ENCODE peak calls at places on chromosomes 4 and X, in five cellular contexts. One of them, this sample, is unnamed.

GRCh38 chr4:3302164-3302785 is 9.5 kb downstream of the RGS12 start:
- DNase-seq in dermis blood vessel endothelial cell: peak; percentile 72
- DNase-seq in nucleus accumbens: no peak
- DNase-seq in globus pallidus: no peak
- DNase-seq in aorta: peak; percentile 75
- DNase-seq in this sample: peak; percentile 18

GRCh38 chr4:27412617-27413016 is 552.0 kb downstream of the STIM2 start:
- DNase-seq in globus pallidus: no peak
- DNase-seq in nucleus accumbens: no peak
- DNase-seq in aorta: no peak
- DNase-seq in dermis blood vessel endothelial cell: no peak
- DNase-seq in this sample: no peak

GRCh38 chrX:2409796-2410195 is 91.0 kb downstream of the DHRSX start:
- DNase-seq in globus pallidus: no peak
- DNase-seq in nucleus accumbens: no peak
- DNase-seq in aorta: no peak
- DNase-seq in dermis blood vessel endothelial cell: no peak
- DNase-seq in this sample: no peak

GRCh38 chr4:39936565-39937418 is 40.9 kb downstream of the PDS5A start:
- DNase-seq in dermis blood vessel endothelial cell: peak; percentile 18
- DNase-seq in globus pallidus: no peak
- DNase-seq in aorta: no peak
- DNase-seq in nucleus accumbens: no peak
- DNase-seq in this sample: peak; percentile 68

GRCh38 chr4:25860586-25861421 is 2.0 kb downstream of the SEL1L3 start:
- DNase-seq in dermis blood vessel endothelial cell: peak; percentile 59
- DNase-seq in nucleus accumbens: no peak
- DNase-seq in globus pallidus: no peak
- DNase-seq in aorta: no peak
- DNase-seq in this sample: peak; percentile 90

GRCh38 chr4:7650606-7651400 is 216.1 kb upstream of the PSAPL1 start:
- DNase-seq in dermis blood vessel endothelial cell: peak; percentile 52
- DNase-seq in globus pallidus: no peak
- DNase-seq in nucleus accumbens: no peak
- DNase-seq in aorta: peak; percentile 72
- DNase-seq in this sample: no peak

GRCh38 chr4:16659120-16659519 is 239.3 kb downstream of the LDB2 start:
- DNase-seq in aorta: no peak
- DNase-seq in dermis blood vessel endothelial cell: no peak
- DNase-seq in globus pallidus: no peak
- DNase-seq in nucleus accumbens: no peak
- DNase-seq in this sample: no peak

GRCh38 chrX:11239230-11239629 is 54.0 kb upstream of the AMELX start:
- DNase-seq in aorta: no peak
- DNase-seq in globus pallidus: no peak
- DNase-seq in nucleus accumbens: no peak
- DNase-seq in dermis blood vessel endothelial cell: no peak
- DNase-seq in this sample: peak; percentile 71

GRCh38 chr4:7337196-7338058 is 97.3 kb downstream of the PSAPL1 start:
- DNase-seq in aorta: peak; percentile 51
- DNase-seq in dermis blood vessel endothelial cell: no peak
- DNase-seq in nucleus accumbens: no peak
- DNase-seq in globus pallidus: no peak
- DNase-seq in this sample: no peak

GRCh38 chrX:39688576-39689373 is 409.0 kb downstream of the BCOR start:
- DNase-seq in globus pallidus: peak; percentile 81
- DNase-seq in aorta: peak; percentile 85
- DNase-seq in nucleus accumbens: peak; percentile 63
- DNase-seq in dermis blood vessel endothelial cell: peak; percentile 37
- DNase-seq in this sample: peak; percentile 47

GRCh38 chrX:153556767-153557166 is 39.3 kb downstream of the ATP2B3 start:
- DNase-seq in nucleus accumbens: no peak
- DNase-seq in aorta: no peak
- DNase-seq in dermis blood vessel endothelial cell: no peak
- DNase-seq in globus pallidus: no peak
- DNase-seq in this sample: no peak

GRCh38 chr4:180456928-180457327 is 1786.3 kb upstream of the TENM3 start:
- DNase-seq in nucleus accumbens: no peak
- DNase-seq in globus pallidus: no peak
- DNase-seq in aorta: no peak
- DNase-seq in dermis blood vessel endothelial cell: no peak
- DNase-seq in this sample: no peak

GRCh38 chr4:2793578-2793919 is 664 bp downstream of the SH3BP2 start:
- DNase-seq in nucleus accumbens: no peak
- DNase-seq in globus pallidus: no peak
- DNase-seq in aorta: peak; percentile 89
- DNase-seq in dermis blood vessel endothelial cell: peak; percentile 55
- DNase-seq in this sample: peak; percentile 60

GRCh38 chr4:24736066-24736465 is 59.3 kb upstream of the SOD3 start:
- DNase-seq in aorta: no peak
- DNase-seq in nucleus accumbens: no peak
- DNase-seq in dermis blood vessel endothelial cell: peak; percentile 63
- DNase-seq in globus pallidus: no peak
- DNase-seq in this sample: peak; percentile 16

GRCh38 chrX:24024819-24025740 is 1.9 kb downstream of the KLHL15 start:
- DNase-seq in globus pallidus: peak; percentile 84
- DNase-seq in aorta: peak; percentile 95
- DNase-seq in nucleus accumbens: peak; percentile 89
- DNase-seq in dermis blood vessel endothelial cell: peak; percentile 90
- DNase-seq in this sample: peak; percentile 88

GRCh38 chr4:180059216-180059881 is 2183.9 kb upstream of the TENM3 start:
- DNase-seq in dermis blood vessel endothelial cell: peak; percentile 1
- DNase-seq in aorta: peak; percentile 72
- DNase-seq in globus pallidus: peak; percentile 27
- DNase-seq in nucleus accumbens: peak; percentile 51
- DNase-seq in this sample: no peak

GRCh38 chr4:54015421-54016065 is 48.9 kb downstream of the CHIC2 start:
- DNase-seq in aorta: no peak
- DNase-seq in globus pallidus: no peak
- DNase-seq in nucleus accumbens: no peak
- DNase-seq in dermis blood vessel endothelial cell: no peak
- DNase-seq in this sample: no peak

GRCh38 chr4:127055349-127055748 is 577.4 kb upstream of the INTU start:
- DNase-seq in globus pallidus: peak; percentile 16
- DNase-seq in nucleus accumbens: peak; percentile 4
- DNase-seq in aorta: no peak
- DNase-seq in dermis blood vessel endothelial cell: no peak
- DNase-seq in this sample: no peak

GRCh38 chr4:38769441-38770210 is 13.2 kb downstream of the TLR10 start:
- DNase-seq in aorta: no peak
- DNase-seq in nucleus accumbens: no peak
- DNase-seq in globus pallidus: no peak
- DNase-seq in dermis blood vessel endothelial cell: no peak
- DNase-seq in this sample: no peak

GRCh38 chr4:111776546-111776945 is 368.7 kb upstream of the FAM241A start:
- DNase-seq in globus pallidus: no peak
- DNase-seq in aorta: no peak
- DNase-seq in dermis blood vessel endothelial cell: no peak
- DNase-seq in nucleus accumbens: no peak
- DNase-seq in this sample: peak; percentile 72

GRCh38 chr4:37988670-37989069 is 28.5 kb downstream of the PTTG2 start:
- DNase-seq in globus pallidus: no peak
- DNase-seq in dermis blood vessel endothelial cell: no peak
- DNase-seq in nucleus accumbens: no peak
- DNase-seq in aorta: no peak
- DNase-seq in this sample: no peak

GRCh38 chr4:179040259-179040658 is 1598.0 kb upstream of the AGA start:
- DNase-seq in nucleus accumbens: no peak
- DNase-seq in aorta: no peak
- DNase-seq in globus pallidus: no peak
- DNase-seq in dermis blood vessel endothelial cell: no peak
- DNase-seq in this sample: no peak

GRCh38 chrX:42746606-42747005 is 31.4 kb downstream of the PPP1R2C start:
- DNase-seq in dermis blood vessel endothelial cell: no peak
- DNase-seq in globus pallidus: no peak
- DNase-seq in nucleus accumbens: no peak
- DNase-seq in aorta: no peak
- DNase-seq in this sample: peak; percentile 90

GRCh38 chrX:75156537-75156945 is 458 bp upstream of the ABCB7 start:
- DNase-seq in globus pallidus: peak; percentile 21
- DNase-seq in dermis blood vessel endothelial cell: peak; percentile 34
- DNase-seq in aorta: no peak
- DNase-seq in nucleus accumbens: no peak
- DNase-seq in this sample: peak; percentile 24

GRCh38 chr4:41006141-41006540 is 208.2 kb downstream of the APBB2 start:
- DNase-seq in nucleus accumbens: no peak
- DNase-seq in aorta: no peak
- DNase-seq in globus pallidus: no peak
- DNase-seq in dermis blood vessel endothelial cell: peak; percentile 70
- DNase-seq in this sample: no peak

GRCh38 chr4:78014889-78015886 is 41.9 kb upstream of the FRAS1 start:
- DNase-seq in globus pallidus: no peak
- DNase-seq in nucleus accumbens: no peak
- DNase-seq in aorta: no peak
- DNase-seq in dermis blood vessel endothelial cell: no peak
- DNase-seq in this sample: no peak

GRCh38 chrX:134948333-134949241 is 42.2 kb upstream of the SMIM10 start:
- DNase-seq in dermis blood vessel endothelial cell: peak; percentile 21
- DNase-seq in aorta: no peak
- DNase-seq in globus pallidus: no peak
- DNase-seq in nucleus accumbens: no peak
- DNase-seq in this sample: peak; percentile 97

GRCh38 chr4:83618431-83618830 is 82.5 kb downstream of the GPAT3 start:
- DNase-seq in globus pallidus: no peak
- DNase-seq in aorta: no peak
- DNase-seq in dermis blood vessel endothelial cell: peak; percentile 68
- DNase-seq in nucleus accumbens: no peak
- DNase-seq in this sample: peak; percentile 84

GRCh38 chrX:41716767-41717473 is 7.1 kb upstream of the GPR82 start:
- DNase-seq in dermis blood vessel endothelial cell: no peak
- DNase-seq in nucleus accumbens: no peak
- DNase-seq in globus pallidus: no peak
- DNase-seq in aorta: no peak
- DNase-seq in this sample: no peak

GRCh38 chr4:5660185-5660584 is 48.2 kb downstream of the EVC2 start:
- DNase-seq in aorta: no peak
- DNase-seq in nucleus accumbens: no peak
- DNase-seq in globus pallidus: no peak
- DNase-seq in dermis blood vessel endothelial cell: no peak
- DNase-seq in this sample: no peak

This sample was measured in amniotic epithelial cell.